ENCODE peak calls at places on chromosomes 12 and 14, in nine cellular contexts. M, U, H, Z, P, E, D, T and Q are unnamed samples.
A peak's percentile ranks its signal among the peaks of the same experiment; 100 is the strongest.

GRCh38 chr12:6943719-6944380 is at the start of the genes C12orf57 and RNU7-1:
- DNase-seq in D (no peak), P (peak; percentile 92), U (no peak), M (no peak), H (peak; percentile 91), E (peak; percentile 86), Z (peak; percentile 70), T (peak; percentile 86), Q (peak; percentile 88)

GRCh38 chr14:91872517-91873470 is 5.5 kb upstream of the TC2N start:
- DNase-seq in Z (peak; percentile 57), E (no peak), U (peak; percentile 93), P (peak; percentile 58), D (peak; percentile 96), T (peak; percentile 91), M (peak; percentile 77), H (peak; percentile 67), Q (no peak)

GRCh38 chr12:120886194-120887018 is 17.8 kb downstream of the SPPL3 start:
- DNase-seq in U (no peak), P (no peak), M (no peak), E (no peak), D (no peak), Z (no peak), T (no peak), H (no peak), Q (no peak)

GRCh38 chr12:75345531-75345930 is 11.1 kb downstream of the GLIPR1L1 start:
- DNase-seq in E (no peak), D (no peak), P (no peak), M (no peak), U (no peak), H (peak; percentile 69), T (no peak), Z (no peak), Q (no peak)

GRCh38 chr12:27198036-27198435 is 46.0 kb upstream of the STK38L start:
- DNase-seq in E (no peak), U (no peak), T (peak; percentile 38), M (peak; percentile 18), D (peak; percentile 88), H (no peak), Z (no peak), P (no peak), Q (no peak)

GRCh38 chr12:79782197-79782890 is 91.6 kb upstream of the PAWR start:
- DNase-seq in H (no peak), P (no peak), Z (no peak), M (no peak), D (peak; percentile 85), E (no peak), T (peak; percentile 71), U (no peak), Q (no peak)

GRCh38 chr12:64806593-64806992 is 17.9 kb upstream of the TBC1D30 start:
- DNase-seq in P (no peak), U (no peak), T (peak; percentile 64), E (no peak), Z (no peak), H (peak; percentile 94), M (no peak), D (no peak), Q (no peak)

GRCh38 chr12:46462641-46463355 is 90.2 kb upstream of the SLC38A2 start:
- DNase-seq in M (no peak), T (no peak), E (no peak), U (no peak), P (no peak), Z (no peak), D (no peak), H (no peak), Q (no peak)

GRCh38 chr14:24052656-24053547 is 1.1 kb downstream of the CARMIL3 start:
- DNase-seq in E (no peak), U (no peak), Z (peak; percentile 18), H (no peak), T (no peak), M (no peak), P (no peak), D (no peak), Q (no peak)

GRCh38 chr12:97109441-97109840 is 202.4 kb downstream of the NEDD1 start:
- DNase-seq in D (no peak), P (no peak), U (no peak), E (no peak), M (no peak), T (no peak), H (no peak), Z (no peak), Q (peak; percentile 35)

GRCh38 chr14:51479584-51480305 is 172.0 kb upstream of the FRMD6 start:
- DNase-seq in Z (no peak), U (no peak), P (no peak), H (peak; percentile 16), M (peak; percentile 57), T (peak; percentile 66), D (peak; percentile 86), E (no peak), Q (peak; percentile 29)

GRCh38 chr14:54840336-54840735 is 62.3 kb downstream of the GCH1 start:
- DNase-seq in T (peak; percentile 31), M (no peak), Z (no peak), D (peak; percentile 15), H (no peak), P (no peak), U (no peak), E (no peak), Q (no peak)

GRCh38 chr14:26187996-26188605 is 409.7 kb downstream of the NOVA1 start:
- DNase-seq in D (peak; percentile 39), Z (no peak), U (no peak), E (no peak), H (no peak), T (peak; percentile 24), M (no peak), P (no peak), Q (no peak)

GRCh38 chr14:65686761-65687160 is 274.2 kb downstream of the FUT8 start:
- DNase-seq in E (no peak), U (no peak), Z (no peak), T (peak; percentile 9), P (no peak), H (peak; percentile 18), D (peak; percentile 7), M (no peak), Q (peak; percentile 57)

GRCh38 chr12:89504560-89505346 is 19.8 kb downstream of the GALNT4 start:
- DNase-seq in D (peak; percentile 30), P (no peak), Z (no peak), T (peak; percentile 65), H (peak; percentile 57), M (no peak), E (no peak), U (no peak), Q (no peak)

GRCh38 chr12:69908208-69908607 is 83.2 kb downstream of the MYRFL start:
- DNase-seq in M (no peak), T (peak; percentile 55), P (no peak), Z (no peak), D (no peak), U (no peak), H (no peak), E (no peak), Q (no peak)
- H3K4me3 ChIP-seq in M (no peak overlapping the region), T (no peak overlapping the region), P (no peak overlapping the region), Z (no peak overlapping the region), D (no peak overlapping the region), U (no peak overlapping the region), H (no peak overlapping the region), E (no peak overlapping the region), Q (no peak overlapping the region)

GRCh38 chr12:54033106-54033979 is 493 bp downstream of the HOXC5 start:
- DNase-seq in U (no peak), H (peak; percentile 64), M (no peak), P (no peak), Z (no peak), T (no peak), E (peak; percentile 84), D (peak; percentile 32), Q (no peak)

GRCh38 chr12:54032627-54033100 is at the start of gene HOXC5:
- DNase-seq in P (peak; percentile 77), Z (peak; percentile 26), T (peak; percentile 72), M (peak; percentile 78), U (no peak), E (peak; percentile 93), H (peak; percentile 84), D (peak; percentile 79), Q (no peak)

GRCh38 chr12:54034784-54035310 is 2.0 kb downstream of the HOXC5 start:
- DNase-seq in Z (no peak), P (no peak), U (no peak), T (no peak), M (no peak), E (no peak), H (no peak), D (no peak), Q (no peak)

GRCh38 chr12:54035561-54036377 is 2.9 kb downstream of the HOXC5 start:
- DNase-seq in E (peak; percentile 44), Z (no peak), P (no peak), M (no peak), U (no peak), H (no peak), T (no peak), D (no peak), Q (no peak)

GRCh38 chr12:54033980-54034783 is 1.3 kb downstream of the HOXC5 start:
- DNase-seq in T (no peak), H (no peak), Z (no peak), M (no peak), U (no peak), E (peak; percentile 83), P (no peak), D (no peak), Q (no peak)
- H3K4me3 ChIP-seq in T (no peak overlapping the region), H (peak overlapping the region; percentile 70), Z (peak overlapping the region; percentile 6), M (peak overlapping the region; percentile 77), U (peak overlapping the region; percentile 32), E (peak overlapping the region; percentile 52), P (no peak overlapping the region), D (peak overlapping the region; percentile 58), Q (peak overlapping the region; percentile 43)

GRCh38 chr12:106303202-106303820 is 778 bp downstream of the TCP11L2 start:
- DNase-seq in U (peak; percentile 90), P (peak; percentile 77), D (peak; percentile 67), H (peak; percentile 67), M (peak; percentile 80), E (peak; percentile 78), T (peak; percentile 89), Z (peak; percentile 80), Q (no peak)

GRCh38 chr12:106305376-106305775 is 2.8 kb downstream of the TCP11L2 start:
- DNase-seq in M (no peak), P (no peak), H (no peak), U (no peak), D (no peak), T (peak; percentile 36), E (no peak), Z (no peak), Q (no peak)

GRCh38 chr12:106302401-106303201 is at the start of gene TCP11L2:
- DNase-seq in T (peak; percentile 87), Z (peak; percentile 84), P (peak; percentile 85), D (peak; percentile 76), E (peak; percentile 97), U (no peak), H (peak; percentile 77), M (peak; percentile 86), Q (no peak)

GRCh38 chr12:106304797-106305196 is 2.3 kb downstream of the TCP11L2 start:
- DNase-seq in P (no peak), M (no peak), T (no peak), Z (no peak), U (no peak), H (no peak), D (no peak), E (no peak), Q (no peak)

GRCh38 chr12:106304001-106304421 is 1.5 kb downstream of the TCP11L2 start:
- DNase-seq in U (no peak), P (no peak), Z (no peak), M (no peak), T (peak; percentile 8), D (no peak), H (no peak), E (no peak), Q (no peak)
- H3K4me3 ChIP-seq in U (peak overlapping the region; percentile 92), P (no peak overlapping the region), Z (peak overlapping the region; percentile 78), M (peak overlapping the region; percentile 99), T (peak overlapping the region; percentile 94), D (peak overlapping the region; percentile 97), H (peak overlapping the region; percentile 80), E (peak overlapping the region; percentile 92), Q (peak overlapping the region; percentile 96)

GRCh38 chr14:30238936-30239335 is 311.3 kb upstream of the PRKD1 start:
- DNase-seq in Z (no peak), U (no peak), D (no peak), H (no peak), M (no peak), T (no peak), E (no peak), P (no peak), Q (no peak)
- H3K4me3 ChIP-seq in Z (no peak overlapping the region), U (no peak overlapping the region), D (no peak overlapping the region), H (no peak overlapping the region), M (no peak overlapping the region), T (no peak overlapping the region), E (no peak overlapping the region), P (no peak overlapping the region), Q (no peak overlapping the region)